ENCODE peak calls at places on chromosome 7, in seven cellular contexts. One of them, this sample, is unnamed.

GRCh38 chr7:82230826-82231581 is 212.6 kb downstream of the CACNA2D1 start:
- DNase-seq in SK-MEL-5: no peak
- DNase-seq in stomach: no peak
- DNase-seq in NCI-H524: no peak
- DNase-seq in HT1080: no peak
- DNase-seq in PC-9: no peak
- DNase-seq in cardiac fibroblast: no peak
- DNase-seq in this sample: no peak

GRCh38 chr7:40799-41750 is 151.3 kb upstream of the FAM20C start:
- DNase-seq in SK-MEL-5: no peak
- DNase-seq in stomach: peak; percentile 21
- DNase-seq in NCI-H524: no peak
- DNase-seq in HT1080: no peak
- DNase-seq in PC-9: no peak
- DNase-seq in cardiac fibroblast: no peak
- DNase-seq in this sample: no peak

GRCh38 chr7:120441850-120442249 is 168.9 kb downstream of the KCND2 start:
- DNase-seq in SK-MEL-5: no peak
- DNase-seq in stomach: no peak
- DNase-seq in NCI-H524: no peak
- DNase-seq in HT1080: no peak
- DNase-seq in PC-9: no peak
- DNase-seq in cardiac fibroblast: no peak
- DNase-seq in this sample: no peak

GRCh38 chr7:116212859-116213258 is 2.5 kb downstream of the TES start:
- DNase-seq in SK-MEL-5: peak; percentile 26
- DNase-seq in stomach: no peak
- DNase-seq in NCI-H524: no peak
- DNase-seq in HT1080: no peak
- DNase-seq in PC-9: no peak
- DNase-seq in cardiac fibroblast: peak; percentile 80
- DNase-seq in this sample: no peak

GRCh38 chr7:99086532-99086931 is 57.4 kb downstream of the SMURF1 start:
- DNase-seq in SK-MEL-5: no peak
- DNase-seq in stomach: no peak
- DNase-seq in NCI-H524: no peak
- DNase-seq in HT1080: no peak
- DNase-seq in PC-9: no peak
- DNase-seq in cardiac fibroblast: no peak
- DNase-seq in this sample: no peak

GRCh38 chr7:46192191-46192590 is 271.1 kb upstream of the IGFBP3 start:
- DNase-seq in SK-MEL-5: no peak
- DNase-seq in stomach: no peak
- DNase-seq in NCI-H524: no peak
- DNase-seq in HT1080: no peak
- DNase-seq in PC-9: peak; percentile 82
- DNase-seq in cardiac fibroblast: no peak
- DNase-seq in this sample: no peak

GRCh38 chr7:126791306-126791705 is 461.4 kb downstream of the GRM8 start:
- DNase-seq in SK-MEL-5: no peak
- DNase-seq in stomach: no peak
- DNase-seq in NCI-H524: no peak
- DNase-seq in HT1080: peak; percentile 74
- DNase-seq in PC-9: no peak
- DNase-seq in cardiac fibroblast: no peak
- DNase-seq in this sample: no peak

GRCh38 chr7:117124585-117125220 is 171.4 kb downstream of the ST7 start:
- DNase-seq in SK-MEL-5: peak; percentile 89
- DNase-seq in stomach: peak; percentile 89
- DNase-seq in NCI-H524: no peak
- DNase-seq in HT1080: peak; percentile 97
- DNase-seq in PC-9: peak; percentile 94
- DNase-seq in cardiac fibroblast: peak; percentile 99
- DNase-seq in this sample: peak; percentile 91

GRCh38 chr7:69199661-69200060 is 398.6 kb upstream of the AUTS2 start:
- DNase-seq in SK-MEL-5: no peak
- DNase-seq in stomach: no peak
- DNase-seq in NCI-H524: no peak
- DNase-seq in HT1080: no peak
- DNase-seq in PC-9: no peak
- DNase-seq in cardiac fibroblast: no peak
- DNase-seq in this sample: no peak

GRCh38 chr7:55288070-55288824 is 76.9 kb upstream of the LANCL2 start:
- DNase-seq in SK-MEL-5: no peak
- DNase-seq in stomach: no peak
- DNase-seq in NCI-H524: peak; percentile 96
- DNase-seq in HT1080: no peak
- DNase-seq in PC-9: no peak
- DNase-seq in cardiac fibroblast: peak; percentile 40
- DNase-seq in this sample: no peak

GRCh38 chr7:129110575-129111376 is 33.7 kb upstream of the TSPAN33 start:
- DNase-seq in SK-MEL-5: peak; percentile 97
- DNase-seq in stomach: no peak
- DNase-seq in NCI-H524: no peak
- DNase-seq in HT1080: no peak
- DNase-seq in PC-9: peak; percentile 65
- DNase-seq in cardiac fibroblast: no peak
- DNase-seq in this sample: peak; percentile 46

GRCh38 chr7:85010306-85010705 is 176.6 kb downstream of the SEMA3D start:
- DNase-seq in SK-MEL-5: no peak
- DNase-seq in stomach: no peak
- DNase-seq in NCI-H524: peak; percentile 68
- DNase-seq in HT1080: no peak
- DNase-seq in PC-9: no peak
- DNase-seq in cardiac fibroblast: no peak
- DNase-seq in this sample: no peak

GRCh38 chr7:15508258-15508657 is 53.6 kb downstream of the AGMO start:
- DNase-seq in SK-MEL-5: peak; percentile 99
- DNase-seq in stomach: no peak
- DNase-seq in NCI-H524: no peak
- DNase-seq in HT1080: no peak
- DNase-seq in PC-9: no peak
- DNase-seq in cardiac fibroblast: peak; percentile 74
- DNase-seq in this sample: no peak

GRCh38 chr7:66505531-66506451 is 122.9 kb upstream of the KCTD7 start:
- DNase-seq in SK-MEL-5: no peak
- DNase-seq in stomach: peak; percentile 33
- DNase-seq in NCI-H524: peak; percentile 72
- DNase-seq in HT1080: no peak
- DNase-seq in PC-9: no peak
- DNase-seq in cardiac fibroblast: no peak
- DNase-seq in this sample: peak; percentile 39

GRCh38 chr7:2968616-2969397 is 74.9 kb downstream of the CARD11 start:
- DNase-seq in SK-MEL-5: no peak
- DNase-seq in stomach: no peak
- DNase-seq in NCI-H524: no peak
- DNase-seq in HT1080: no peak
- DNase-seq in PC-9: no peak
- DNase-seq in cardiac fibroblast: no peak
- DNase-seq in this sample: no peak

GRCh38 chr7:95687759-95688343 is 84.5 kb upstream of the DYNC1I1 start:
- DNase-seq in SK-MEL-5: peak; percentile 89
- DNase-seq in stomach: no peak
- DNase-seq in NCI-H524: peak; percentile 71
- DNase-seq in HT1080: peak; percentile 50
- DNase-seq in PC-9: no peak
- DNase-seq in cardiac fibroblast: peak; percentile 58
- DNase-seq in this sample: peak; percentile 17

GRCh38 chr7:151518105-151518780 is 1.5 kb downstream of the RHEB start:
- DNase-seq in SK-MEL-5: peak; percentile 36
- DNase-seq in stomach: peak; percentile 33
- DNase-seq in NCI-H524: peak; percentile 26
- DNase-seq in HT1080: peak; percentile 73
- DNase-seq in PC-9: peak; percentile 60
- DNase-seq in cardiac fibroblast: peak; percentile 56
- DNase-seq in this sample: peak; percentile 59

GRCh38 chr7:28768577-28769147 is 189.5 kb downstream of the TRIL start:
- DNase-seq in SK-MEL-5: peak; percentile 21
- DNase-seq in stomach: no peak
- DNase-seq in NCI-H524: no peak
- DNase-seq in HT1080: peak; percentile 76
- DNase-seq in PC-9: no peak
- DNase-seq in cardiac fibroblast: peak; percentile 45
- DNase-seq in this sample: no peak

GRCh38 chr7:27046854-27047549 is 48.8 kb downstream of the HOXA1 start:
- DNase-seq in SK-MEL-5: no peak
- DNase-seq in stomach: no peak
- DNase-seq in NCI-H524: no peak
- DNase-seq in HT1080: peak; percentile 79
- DNase-seq in PC-9: peak; percentile 91
- DNase-seq in cardiac fibroblast: peak; percentile 75
- DNase-seq in this sample: no peak

GRCh38 chr7:122987463-122987862 is 8.0 kb downstream of the TAS2R16 start:
- DNase-seq in SK-MEL-5: no peak
- DNase-seq in stomach: no peak
- DNase-seq in NCI-H524: no peak
- DNase-seq in HT1080: no peak
- DNase-seq in PC-9: no peak
- DNase-seq in cardiac fibroblast: no peak
- DNase-seq in this sample: no peak

GRCh38 chr7:1678070-1678543 is 8.0 kb downstream of the ELFN1 start:
- DNase-seq in SK-MEL-5: no peak
- DNase-seq in stomach: peak; percentile 16
- DNase-seq in NCI-H524: no peak
- DNase-seq in HT1080: no peak
- DNase-seq in PC-9: no peak
- DNase-seq in cardiac fibroblast: no peak
- DNase-seq in this sample: no peak

GRCh38 chr7:39700932-39701331 is 77.6 kb downstream of the RALA start:
- DNase-seq in SK-MEL-5: no peak
- DNase-seq in stomach: no peak
- DNase-seq in NCI-H524: no peak
- DNase-seq in HT1080: no peak
- DNase-seq in PC-9: no peak
- DNase-seq in cardiac fibroblast: no peak
- DNase-seq in this sample: peak; percentile 58

GRCh38 chr7:121167971-121168370 is 160.8 kb upstream of the WNT16 start:
- DNase-seq in SK-MEL-5: no peak
- DNase-seq in stomach: no peak
- DNase-seq in NCI-H524: no peak
- DNase-seq in HT1080: no peak
- DNase-seq in PC-9: no peak
- DNase-seq in cardiac fibroblast: peak; percentile 20
- DNase-seq in this sample: no peak

GRCh38 chr7:34011711-34012110 is 106.4 kb downstream of the BMPER start:
- DNase-seq in SK-MEL-5: no peak
- DNase-seq in stomach: no peak
- DNase-seq in NCI-H524: no peak
- DNase-seq in HT1080: no peak
- DNase-seq in PC-9: no peak
- DNase-seq in cardiac fibroblast: peak; percentile 31
- DNase-seq in this sample: no peak

GRCh38 chr7:64874114-64874513 is 29.0 kb upstream of the ZNF273 start:
- DNase-seq in SK-MEL-5: no peak
- DNase-seq in stomach: peak; percentile 19
- DNase-seq in NCI-H524: no peak
- DNase-seq in HT1080: peak; percentile 37
- DNase-seq in PC-9: no peak
- DNase-seq in cardiac fibroblast: no peak
- DNase-seq in this sample: no peak

GRCh38 chr7:78736548-78736947 is 716.9 kb downstream of the MAGI2 start:
- DNase-seq in SK-MEL-5: no peak
- DNase-seq in stomach: no peak
- DNase-seq in NCI-H524: no peak
- DNase-seq in HT1080: no peak
- DNase-seq in PC-9: no peak
- DNase-seq in cardiac fibroblast: no peak
- DNase-seq in this sample: peak; percentile 22

GRCh38 chr7:23226841-23227450 is 19.6 kb upstream of the GPNMB start:
- DNase-seq in SK-MEL-5: no peak
- DNase-seq in stomach: no peak
- DNase-seq in NCI-H524: no peak
- DNase-seq in HT1080: no peak
- DNase-seq in PC-9: no peak
- DNase-seq in cardiac fibroblast: no peak
- DNase-seq in this sample: no peak

GRCh38 chr7:74475987-74476350 is 22.3 kb downstream of the GTF2IRD1 start:
- DNase-seq in SK-MEL-5: no peak
- DNase-seq in stomach: no peak
- DNase-seq in NCI-H524: no peak
- DNase-seq in HT1080: no peak
- DNase-seq in PC-9: no peak
- DNase-seq in cardiac fibroblast: no peak
- DNase-seq in this sample: no peak

GRCh38 chr7:155107126-155107525 is 37.0 kb downstream of the HTR5A start:
- DNase-seq in SK-MEL-5: no peak
- DNase-seq in stomach: no peak
- DNase-seq in NCI-H524: no peak
- DNase-seq in HT1080: no peak
- DNase-seq in PC-9: no peak
- DNase-seq in cardiac fibroblast: no peak
- DNase-seq in this sample: no peak

GRCh38 chr7:75945297-75946168 is 30.6 kb downstream of the POR start:
- DNase-seq in SK-MEL-5: no peak
- DNase-seq in stomach: peak; percentile 57
- DNase-seq in NCI-H524: no peak
- DNase-seq in HT1080: peak; percentile 32
- DNase-seq in PC-9: peak; percentile 92
- DNase-seq in cardiac fibroblast: peak; percentile 52
- DNase-seq in this sample: peak; percentile 48